ENCODE peak calls at places on chromosomes 7 and 10, in seven cellular contexts. X is transverse colon, M is adrenal gland, T is sigmoid colon, A is heart left ventricle, G is tibial nerve, V is Peyer's patch. P is an unnamed sample. For H3K27me3, the result is how much of the 10 kb centered on the place peaks cover.

GRCh38 chr7:150948791-150949251 is 29.3 kb downstream of the KCNH2 start:
- DNase-seq in V (no peak), A (peak), G (no peak), X (no peak), M (peak), T (peak), P (peak)

GRCh38 chr10:124287791-124288190 is 130.9 kb downstream of the OAT start:
- DNase-seq in V (no peak), M (no peak), X (peak), T (peak), G (no peak), A (no peak), P (no peak)

GRCh38 chr7:142263598-142264380 is 5.9 kb upstream of the PRSS58 start:
- DNase-seq in M (no peak), X (no peak), A (no peak), G (no peak), T (no peak), V (no peak), P (no peak)

GRCh38 chr7:128791121-128791967 is 424 bp upstream of the CCDC136 start:
- DNase-seq in V (peak), G (peak), M (peak), A (peak), X (peak), T (peak), P (peak)

GRCh38 chr7:136064627-136065237 is 87.6 kb upstream of the MTPN start:
- DNase-seq in A (no peak), G (no peak), T (no peak), X (no peak), M (no peak), V (no peak), P (no peak)

GRCh38 chr10:113056030-113056429 is 106.0 kb downstream of the TCF7L2 start:
- DNase-seq in G (no peak), M (no peak), T (no peak), A (no peak), V (no peak), X (no peak), P (no peak)

GRCh38 chr7:112120818-112121217 is 85.4 kb downstream of the DOCK4 start:
- DNase-seq in A (no peak), V (no peak), M (no peak), X (no peak), T (no peak), G (no peak), P (no peak)

GRCh38 chr7:6172331-6173295 is 99.8 kb downstream of the CYTH3 start:
- DNase-seq in T (no peak), M (no peak), A (no peak), V (no peak), X (no peak), G (no peak), P (no peak)

GRCh38 chr7:1533569-1534329 is 3.2 kb downstream of the MAFK start:
- DNase-seq in X (peak), A (peak), V (peak), G (no peak), M (peak), T (peak), P (no peak)

GRCh38 chr7:121079425-121080169 is 91.1 kb downstream of the CPED1 start:
- DNase-seq in A (no peak), X (no peak), T (no peak), V (no peak), G (no peak), M (no peak), P (no peak)

GRCh38 chr7:30968294-30968693 is 4.5 kb downstream of the GHRHR start:
- DNase-seq in T (no peak), G (no peak), X (no peak), V (no peak), A (no peak), M (no peak), P (no peak)

GRCh38 chr7:92057375-92057774 is 76.9 kb downstream of the CYP51A1 start:
- DNase-seq in A (no peak), V (no peak), G (no peak), T (no peak), M (no peak), X (peak), P (peak)

GRCh38 chr10:27720529-27720928 is 25.1 kb downstream of the MKX start:
- DNase-seq in T (no peak), X (no peak), M (no peak), G (no peak), A (no peak), V (no peak), P (no peak)

GRCh38 chr10:13734151-13734550 is 147.4 kb downstream of the PRPF18 start:
- DNase-seq in A (no peak), V (no peak), X (no peak), G (no peak), T (peak), M (no peak), P (no peak)

GRCh38 chr10:36281871-36282331 is 639.8 kb upstream of the FZD8 start:
- DNase-seq in M (no peak), X (no peak), V (no peak), T (no peak), G (peak), A (no peak), P (no peak)

GRCh38 chr10:16832351-16833080 is 15.3 kb upstream of the RSU1 start:
- DNase-seq in A (peak), V (no peak), G (no peak), M (peak), T (no peak), X (peak), P (no peak)

GRCh38 chr10:82176571-82176970 is 301.6 kb downstream of the NRG3 start:
- DNase-seq in X (no peak), T (no peak), A (no peak), M (no peak), G (no peak), V (no peak), P (no peak)

GRCh38 chr7:155988421-155988820 is 176.2 kb upstream of the SHH start:
- DNase-seq in X (peak), V (no peak), T (no peak), M (peak), A (no peak), G (no peak), P (no peak)

GRCh38 chr7:16985621-16986020 is 103.8 kb upstream of the AGR3 start:
- DNase-seq in T (no peak), X (no peak), A (no peak), G (no peak), V (no peak), M (no peak), P (no peak)

GRCh38 chr10:102646610-102647432 is 2.5 kb downstream of the TRIM8 start:
- DNase-seq in A (peak), V (peak), G (peak), M (peak), T (no peak), X (peak), P (peak)

GRCh38 chr10:102649770-102650654 is 5.7 kb downstream of the TRIM8 start:
- DNase-seq in A (peak), V (no peak), T (no peak), G (no peak), X (no peak), M (no peak), P (no peak)

GRCh38 chr10:102648889-102649752 is 4.8 kb downstream of the TRIM8 start:
- DNase-seq in V (peak), T (no peak), A (peak), M (peak), X (no peak), G (no peak), P (no peak)

GRCh38 chr10:102647433-102648268 is 3.4 kb downstream of the TRIM8 start:
- DNase-seq in G (no peak), T (no peak), X (no peak), V (peak), M (no peak), A (no peak), P (no peak)

DNA sequence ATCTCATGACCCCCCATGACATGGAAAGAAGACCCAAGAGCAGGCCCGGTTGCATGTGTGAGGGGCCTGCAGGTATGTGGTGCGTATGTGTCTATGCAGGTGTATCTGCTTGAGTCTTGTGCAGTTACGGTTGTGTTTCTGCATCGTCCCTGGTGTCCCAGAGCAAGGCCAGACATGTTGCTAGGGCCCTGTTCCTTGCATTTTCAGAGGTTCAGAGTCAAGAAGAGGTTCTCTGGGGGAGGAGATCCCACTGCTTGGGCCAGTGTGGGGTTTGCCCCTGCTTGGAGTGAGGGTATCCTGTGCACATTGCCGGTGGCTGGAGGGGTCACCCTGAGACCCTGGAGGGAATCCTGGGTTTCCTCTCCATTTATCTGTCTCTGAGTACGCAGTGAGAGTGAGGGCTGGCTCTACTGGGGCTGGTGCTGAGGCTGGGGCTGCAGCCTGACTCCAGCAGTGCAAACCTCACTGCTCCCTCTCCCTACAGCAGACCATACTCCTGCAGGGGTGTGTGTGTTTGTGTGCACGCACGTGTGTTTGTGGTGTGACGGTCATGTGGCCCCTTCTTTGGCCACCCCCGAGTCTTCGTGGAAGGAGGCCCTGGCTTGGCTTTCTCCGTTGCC is 4.1 kb downstream of the TRIM8 start:
- DNase-seq in A (no peak), X (no peak), T (no peak), M (no peak), G (no peak), V (no peak), P (no peak)
- H3K4me3 ChIP-seq in A (peak), X (no peak), T (peak), M (no peak), G (peak), V (peak), P (no peak)

GRCh38 chr10:96858706-96859050 is 26.6 kb downstream of the LCOR start:
- DNase-seq in M (no peak), A (no peak), X (no peak), V (no peak), G (no peak), T (no peak), P (peak)

GRCh38 chr10:96858038-96858705 is 26.1 kb downstream of the LCOR start:
- DNase-seq in G (no peak), T (no peak), A (no peak), M (no peak), V (no peak), X (no peak), P (no peak)

GRCh38 chr10:96860631-96861277 is 28.7 kb downstream of the LCOR start:
- DNase-seq in G (no peak), T (no peak), M (no peak), V (no peak), A (no peak), X (no peak), P (no peak)

GRCh38 chr10:96856317-96856716 is 24.2 kb downstream of the LCOR start:
- DNase-seq in M (no peak), X (no peak), V (no peak), T (no peak), G (no peak), A (no peak), P (no peak)

DNA sequence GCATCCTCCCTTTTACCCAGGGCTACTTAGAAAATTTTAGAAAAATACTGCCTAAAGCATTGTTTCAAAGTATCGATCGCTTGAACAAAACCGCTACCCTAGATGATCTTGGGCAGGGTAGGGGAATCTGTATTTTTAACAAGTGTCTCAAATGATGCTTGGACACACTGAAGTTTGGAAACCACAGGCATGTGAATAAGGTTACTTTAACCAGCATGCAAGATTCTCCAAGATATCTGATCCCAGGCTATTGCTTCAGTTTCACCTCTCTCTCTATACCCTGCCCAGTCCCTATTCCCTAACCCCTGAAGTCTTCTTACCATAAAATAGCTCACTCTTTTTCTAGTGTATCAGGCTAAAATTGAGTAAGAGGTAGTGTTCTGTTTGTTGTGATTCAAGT is 25.5 kb downstream of the LCOR start:
- DNase-seq in A (no peak), G (no peak), T (no peak), X (no peak), V (no peak), M (no peak), P (no peak)
- TF ChIP-seq POLR2A in A (no peak), G (no peak), T (no peak), X (no peak), V (no peak), M (no peak), P (no peak)

GRCh38 chr10:116329153-116329552 is 4.9 kb downstream of the CCDC172 start:
- DNase-seq in M (no peak), G (no peak), V (no peak), A (no peak), T (no peak), X (no peak), P (no peak)

GRCh38 chr10:116336866-116337265 is 12.6 kb downstream of the CCDC172 start:
- DNase-seq in T (no peak), X (no peak), A (no peak), V (no peak), G (no peak), M (no peak), P (no peak)

GRCh38 chr10:116325987-116326386 is 1.7 kb downstream of the CCDC172 start:
- DNase-seq in M (no peak), X (no peak), A (no peak), V (no peak), G (no peak), T (no peak), P (no peak)

DNA sequence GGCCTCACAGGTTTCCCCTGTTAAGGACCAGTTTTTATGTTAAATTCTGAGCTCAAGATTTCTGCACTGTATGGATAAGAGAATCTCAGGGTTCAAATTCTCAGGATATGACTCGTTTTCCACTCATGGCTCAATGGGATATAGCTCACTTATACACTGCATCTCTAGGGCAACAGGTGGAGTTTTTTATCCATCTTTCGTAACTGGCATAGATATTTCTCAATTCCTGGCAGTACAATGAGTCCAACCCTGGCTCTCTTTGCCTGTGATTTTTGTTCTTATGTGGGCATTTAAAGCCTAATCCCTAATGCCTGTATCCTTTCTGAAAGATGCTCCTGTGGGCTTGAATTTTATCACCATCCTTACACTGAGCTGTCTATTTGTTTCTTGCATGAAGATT is 7.6 kb downstream of the CCDC172 start:
- DNase-seq in X (no peak), T (no peak), V (no peak), G (no peak), M (no peak), A (no peak), P (no peak)
- H3K27me3 ChIP-seq in X (under half), T (under half), V (under half), G (under half), M (under half), A (under half), P (under half)

DNA sequence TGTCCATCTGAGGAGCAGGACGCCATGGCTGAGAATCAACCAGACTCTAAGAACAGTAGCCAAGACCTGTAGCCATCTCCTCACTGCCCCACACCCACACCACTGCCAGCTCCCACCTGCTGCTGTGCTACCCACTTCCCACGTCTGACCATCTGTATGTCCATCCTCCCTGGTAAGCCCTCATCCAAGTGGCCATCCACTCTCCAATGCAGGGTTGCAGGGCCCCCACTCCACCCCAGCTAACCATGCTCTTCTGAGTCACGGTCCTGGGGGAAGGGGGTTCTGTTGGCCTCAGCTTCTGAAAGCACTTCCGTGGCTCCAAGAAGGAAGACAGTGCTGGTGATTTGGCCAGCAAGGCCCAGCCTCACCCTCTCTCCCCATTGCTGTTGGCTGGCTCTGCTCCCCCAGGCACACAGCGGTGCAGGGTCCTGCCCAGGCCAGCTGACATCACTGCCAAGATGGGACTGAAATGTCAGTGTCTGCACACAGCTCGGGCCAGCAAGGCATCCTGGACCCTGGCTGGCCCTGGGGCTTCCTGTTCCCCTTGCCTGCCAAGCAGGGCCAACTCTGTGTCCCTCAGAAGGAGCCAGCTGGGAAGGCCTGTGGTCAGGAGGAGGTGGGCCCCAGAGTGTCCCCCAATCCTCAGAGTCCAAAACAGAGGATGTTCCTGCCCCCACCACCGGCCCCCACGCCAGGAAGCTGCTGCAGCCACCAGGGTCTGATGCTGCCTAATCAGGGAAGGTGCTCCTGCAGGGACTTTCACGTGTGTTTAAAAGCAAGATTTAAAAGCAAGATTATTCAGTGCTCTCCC is 17.5 kb downstream of the RASGEF1A start:
- DNase-seq in M (no peak), A (peak), G (no peak), T (peak), V (no peak), X (no peak), P (peak)
- H3K4me3 ChIP-seq in M (no peak), A (no peak), G (no peak), T (no peak), V (no peak), X (no peak), P (no peak)

GRCh38 chr7:98286093-98286525 is 4.6 kb downstream of the BRI3 start:
- DNase-seq in V (peak), M (peak), X (peak), T (peak), G (peak), A (peak), P (peak)
- TF ChIP-seq POLR2A in V (no peak), M (peak), X (no peak), T (no peak), G (no peak), A (peak), P (no peak)

P was measured in testis.